ENCODE peak calls at places on chromosomes 2 and 18, in eight cellular contexts. D is hepatocyte, Z is IMR-90, E is heart right ventricle, G is psoas muscle, W is fibroblast of mammary gland, T is cardiac fibroblast, Y is colonic mucosa. F is an unnamed sample.

GRCh38 chr2:84991404-84992151 is 20.6 kb downstream of the KCMF1 start:
- DNase-seq in D (no peak), Z (peak; percentile 97), E (no peak), G (no peak), W (peak; percentile 73), T (peak; percentile 57), Y (no peak), F (peak; percentile 99)

GRCh38 chr2:160910681-160911080 is 249.5 kb upstream of the TANK start:
- DNase-seq in D (peak; percentile 10), Z (peak; percentile 66), E (peak; percentile 14), G (no peak), W (peak; percentile 87), T (peak; percentile 71), Y (no peak), F (peak; percentile 73)

GRCh38 chr2:173999272-173999671 is 34.1 kb upstream of the SP3 start:
- DNase-seq in D (no peak), Z (no peak), E (peak; percentile 25), G (no peak), W (no peak), T (no peak), Y (no peak), F (no peak)

GRCh38 chr2:10264506-10265327 is 38.0 kb upstream of the HPCAL1 start:
- DNase-seq in D (no peak), Z (no peak), E (no peak), G (no peak), W (no peak), T (no peak), Y (no peak), F (no peak)

GRCh38 chr2:150621800-150622199 is 134.3 kb upstream of the RND3 start:
- DNase-seq in D (peak; percentile 26), Z (peak; percentile 92), E (no peak), G (no peak), W (peak; percentile 94), T (peak; percentile 91), Y (no peak), F (peak; percentile 91)

GRCh38 chr2:98347298-98348065 is 1.2 kb downstream of the CNGA3 start:
- DNase-seq in D (no peak), Z (no peak), E (no peak), G (no peak), W (no peak), T (no peak), Y (no peak), F (no peak)

GRCh38 chr2:148021059-148021985 is at the start of gene MBD5:
- DNase-seq in D (peak; percentile 70), Z (peak; percentile 58), E (no peak), G (peak; percentile 37), W (peak; percentile 30), T (peak; percentile 44), Y (peak; percentile 43), F (peak; percentile 54)

GRCh38 chr18:77071711-77072292 is 60.8 kb downstream of the MBP start:
- DNase-seq in D (peak; percentile 69), Z (peak; percentile 100), E (no peak), G (no peak), W (peak; percentile 97), T (peak; percentile 98), Y (no peak), F (peak; percentile 88)

GRCh38 chr2:239305771-239306170 is 95.0 kb downstream of the HDAC4 start:
- DNase-seq in D (no peak), Z (no peak), E (no peak), G (no peak), W (no peak), T (no peak), Y (no peak), F (no peak)

GRCh38 chr18:78873916-78874505 is 105.6 kb upstream of the SALL3 start:
- DNase-seq in D (no peak), Z (peak; percentile 1), E (no peak), G (no peak), W (no peak), T (no peak), Y (no peak), F (peak; percentile 21)

GRCh38 chr2:138512672-138513071 is 11.1 kb downstream of the SPOPL start:
- DNase-seq in D (no peak), Z (peak; percentile 28), E (no peak), G (no peak), W (peak; percentile 29), T (peak; percentile 45), Y (no peak), F (no peak)

GRCh38 chr2:60553992-60554648 is 666 bp upstream of the BCL11A start:
- DNase-seq in D (peak; percentile 79), Z (no peak), E (no peak), G (no peak), W (no peak), T (no peak), Y (peak; percentile 63), F (no peak)

DNA sequence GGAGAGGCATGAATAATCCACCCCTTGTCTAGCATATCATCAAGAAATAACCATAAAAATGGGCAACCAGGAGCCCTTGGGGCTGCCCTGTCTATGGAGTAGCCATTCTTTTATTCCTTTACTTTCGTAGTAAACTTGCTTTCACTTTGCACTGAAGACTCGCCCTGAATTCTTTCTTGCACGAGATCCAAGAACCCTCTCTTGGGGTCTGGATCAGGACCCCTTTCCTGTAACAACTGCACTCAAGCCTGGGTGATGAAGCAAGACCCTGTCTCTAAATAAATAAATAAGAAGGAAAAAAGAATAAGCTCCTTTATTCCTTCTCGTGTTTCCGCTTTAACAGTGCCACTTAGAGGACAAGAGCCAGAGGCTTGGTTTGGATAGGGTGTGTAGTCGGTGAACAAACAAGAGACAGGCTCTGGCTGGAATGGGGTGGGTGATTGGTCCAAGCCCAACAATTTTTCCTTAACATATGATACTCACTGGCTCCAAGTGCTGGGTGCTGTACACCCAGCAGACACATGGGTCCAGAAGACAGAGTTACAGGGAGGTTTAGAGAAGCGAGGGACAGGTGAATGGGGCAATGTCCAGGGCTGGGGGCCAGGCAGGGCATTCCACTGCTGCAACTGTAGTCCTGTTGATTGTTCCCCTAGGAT is 77.6 kb downstream of the NCAPH start:
- DNase-seq in D (peak; percentile 37), Z (no peak), E (no peak), G (peak; percentile 30), W (no peak), T (peak; percentile 10), Y (peak; percentile 71), F (no peak)
- TF ChIP-seq CTCF in D (no peak), Z (no peak), E (no peak), G (no peak), W (no peak), T (no peak), Y (no peak), F (no peak)

GRCh38 chr18:8507881-8508280 is 101.4 kb upstream of the RAB12 start:
- DNase-seq in D (no peak), Z (peak; percentile 21), E (no peak), G (no peak), W (peak; percentile 74), T (no peak), Y (no peak), F (no peak)

GRCh38 chr18:8506251-8507049 is 102.8 kb upstream of the RAB12 start:
- DNase-seq in D (no peak), Z (no peak), E (no peak), G (no peak), W (no peak), T (no peak), Y (no peak), F (no peak)

GRCh38 chr18:8505036-8505435 is 104.2 kb upstream of the RAB12 start:
- DNase-seq in D (no peak), Z (no peak), E (no peak), G (no peak), W (no peak), T (no peak), Y (no peak), F (no peak)

GRCh38 chr18:8508320-8508719 is 100.9 kb upstream of the RAB12 start:
- DNase-seq in D (no peak), Z (no peak), E (no peak), G (no peak), W (peak; percentile 6), T (no peak), Y (no peak), F (no peak)

GRCh38 chr18:8507361-8507760 is 101.9 kb upstream of the RAB12 start:
- DNase-seq in D (no peak), Z (peak; percentile 4), E (no peak), G (no peak), W (peak; percentile 22), T (peak; percentile 8), Y (no peak), F (no peak)
- TF ChIP-seq CTCF in D (peak; percentile 23), Z (peak; percentile 25), E (peak; percentile 20), G (no peak), W (peak; percentile 45), T (peak; percentile 27), Y (no peak), F (peak; percentile 64)

GRCh38 chr2:121377676-121378075 is 92.7 kb upstream of the TFCP2L1 start:
- DNase-seq in D (no peak), Z (no peak), E (no peak), G (no peak), W (peak; percentile 38), T (peak; percentile 37), Y (no peak), F (peak; percentile 27)

GRCh38 chr2:121387591-121388325 is 102.8 kb upstream of the TFCP2L1 start:
- DNase-seq in D (no peak), Z (peak; percentile 28), E (no peak), G (no peak), W (no peak), T (peak; percentile 29), Y (no peak), F (peak; percentile 24)

GRCh38 chr2:121386707-121387106 is 101.7 kb upstream of the TFCP2L1 start:
- DNase-seq in D (no peak), Z (peak; percentile 76), E (no peak), G (no peak), W (peak; percentile 75), T (peak; percentile 72), Y (no peak), F (peak; percentile 46)

GRCh38 chr2:121386102-121386501 is 101.1 kb upstream of the TFCP2L1 start:
- DNase-seq in D (no peak), Z (no peak), E (no peak), G (no peak), W (no peak), T (no peak), Y (no peak), F (no peak)

DNA sequence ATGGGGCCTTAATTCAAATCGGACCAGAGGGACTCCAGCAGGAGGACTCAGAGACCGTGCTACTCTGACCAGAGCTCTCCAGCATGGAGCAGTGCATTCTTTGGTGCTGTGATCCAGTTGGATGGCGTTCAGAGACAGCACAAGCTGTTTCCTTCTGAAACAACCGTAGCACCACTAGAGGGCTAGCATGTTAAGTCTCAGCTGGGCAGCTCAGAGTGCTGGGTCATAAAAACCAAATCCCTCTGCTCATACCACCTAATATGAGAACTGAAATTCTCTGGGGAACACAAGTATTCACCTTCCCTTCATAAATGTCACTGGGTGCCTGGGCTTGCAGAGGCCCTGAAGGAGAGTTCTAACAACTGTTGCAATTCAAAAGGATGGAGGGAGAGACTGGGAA is 97.7 kb upstream of the TFCP2L1 start:
- DNase-seq in D (no peak), Z (no peak), E (no peak), G (no peak), W (no peak), T (peak; percentile 31), Y (no peak), F (no peak)
- TF ChIP-seq CTCF in D (no peak), Z (no peak), E (no peak), G (no peak), W (peak; percentile 8), T (peak; percentile 24), Y (no peak), F (peak; percentile 55)

DNA sequence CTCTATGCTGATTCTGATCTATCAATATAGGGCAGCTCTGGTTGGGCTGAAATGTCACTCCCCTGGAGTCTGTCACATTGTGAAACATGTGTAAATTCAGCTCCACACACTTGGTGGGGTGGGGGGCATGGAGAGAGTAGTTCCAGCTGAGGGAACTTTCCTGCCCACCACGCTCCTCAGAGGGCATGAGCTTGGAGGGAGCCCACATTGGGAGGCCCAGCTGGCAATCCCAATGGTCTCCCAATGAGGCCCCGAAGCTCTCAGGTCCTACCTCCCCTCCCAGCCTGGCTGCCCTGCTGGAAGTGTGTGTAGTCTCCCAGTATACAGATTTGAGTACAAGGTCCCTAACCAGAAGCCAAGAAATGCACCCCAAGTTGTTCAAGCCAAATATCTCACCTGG is 31.5 kb downstream of the GYPC start:
- DNase-seq in D (no peak), Z (no peak), E (no peak), G (no peak), W (no peak), T (no peak), Y (no peak), F (no peak)
- TF ChIP-seq CTCF in D (no peak), Z (no peak), E (no peak), G (no peak), W (no peak), T (no peak), Y (no peak), F (no peak)

F was measured in HFFc6.